ENCODE peak calls at places on chromosomes 13 and 19, in six cellular contexts. G, V, N, I, K and Y are unnamed samples.

GRCh38 chr19:48246101-48246500 is 9.6 kb downstream of the CARD8 start:
- DNase-seq in G (no peak), V (no peak), N (no peak), I (no peak), K (no peak), Y (no peak)

GRCh38 chr19:1647664-1648155 is 4.7 kb downstream of the TCF3 start:
- DNase-seq in G (no peak), V (no peak), N (no peak), I (no peak), K (no peak), Y (no peak)

GRCh38 chr13:111115841-111116500 is 861 bp downstream of the ARHGEF7 start:
- DNase-seq in G (no peak), V (peak), N (no peak), I (no peak), K (peak), Y (no peak)

GRCh38 chr13:26186995-26187394 is 35.1 kb downstream of the RNF6 start:
- DNase-seq in G (no peak), V (peak), N (no peak), I (no peak), K (no peak), Y (no peak)

GRCh38 chr13:36858285-36858684 is 39.3 kb downstream of the RFXAP start:
- DNase-seq in G (peak), V (peak), N (peak), I (no peak), K (peak), Y (peak)

GRCh38 chr13:18954254-18954653 is 227.4 kb downstream of the TUBA3C start:
- DNase-seq in G (no peak), V (no peak), N (no peak), I (no peak), K (no peak), Y (no peak)

GRCh38 chr13:22944378-22944777 is 236.4 kb upstream of the SGCG start:
- DNase-seq in G (no peak), V (no peak), N (no peak), I (no peak), K (no peak), Y (no peak)

GRCh38 chr19:38952395-38953165 is 21.8 kb downstream of the MRPS12 start:
- DNase-seq in G (peak), V (no peak), N (peak), I (no peak), K (no peak), Y (peak)

GRCh38 chr13:113548778-113549621 is 35.6 kb upstream of the TFDP1 start:
- DNase-seq in G (no peak), V (no peak), N (no peak), I (no peak), K (no peak), Y (no peak)

GRCh38 chr13:36475468-36475867 is 43.2 kb downstream of the CCNA1 start:
- DNase-seq in G (peak), V (peak), N (peak), I (no peak), K (no peak), Y (no peak)

GRCh38 chr13:66424417-66424816 is 805.7 kb downstream of the PCDH9 start:
- DNase-seq in G (no peak), V (peak), N (no peak), I (no peak), K (peak), Y (no peak)

GRCh38 chr19:4571305-4571917 is 11.9 kb upstream of the SEMA6B start:
- DNase-seq in G (no peak), V (no peak), N (no peak), I (no peak), K (no peak), Y (no peak)

GRCh38 chr13:97723655-97724054 is 229.8 kb upstream of the IPO5 start:
- DNase-seq in G (no peak), V (no peak), N (no peak), I (no peak), K (no peak), Y (no peak)

GRCh38 chr19:46080561-46080960 is 39.8 kb upstream of the IGFL4 start:
- DNase-seq in G (peak), V (peak), N (no peak), I (no peak), K (peak), Y (no peak)

GRCh38 chr13:91058066-91058465 is 289.4 kb upstream of the MIR17HG start:
- DNase-seq in G (peak), V (peak), N (no peak), I (no peak), K (no peak), Y (no peak)

GRCh38 chr13:21020176-21020575 is 41.2 kb downstream of the LATS2 start:
- DNase-seq in G (no peak), V (no peak), N (no peak), I (no peak), K (no peak), Y (no peak)

GRCh38 chr13:46648166-46648607 is 95.2 kb downstream of the LRCH1 start:
- DNase-seq in G (peak), V (peak), N (no peak), I (no peak), K (peak), Y (no peak)

GRCh38 chr13:32113564-32113963 is 82.0 kb downstream of the FRY start:
- DNase-seq in G (no peak), V (no peak), N (peak), I (no peak), K (no peak), Y (no peak)

GRCh38 chr19:45809643-45810159 is 5.4 kb downstream of the RSPH6A start:
- DNase-seq in G (peak), V (peak), N (no peak), I (no peak), K (peak), Y (no peak)

GRCh38 chr19:40163541-40164129 is 27.6 kb upstream of the MAP3K10 start:
- DNase-seq in G (no peak), V (no peak), N (no peak), I (no peak), K (no peak), Y (no peak)

GRCh38 chr19:33406521-33407139 is 33.1 kb downstream of the CEBPG start:
- DNase-seq in G (peak), V (peak), N (peak), I (no peak), K (peak), Y (peak)

GRCh38 chr19:1758231-1758577 is 4.9 kb downstream of the ONECUT3 start:
- DNase-seq in G (no peak), V (no peak), N (no peak), I (no peak), K (no peak), Y (no peak)

GRCh38 chr19:19315444-19315843 is 4.9 kb downstream of the SUGP1 start:
- DNase-seq in G (no peak), V (no peak), N (no peak), I (no peak), K (no peak), Y (no peak)

GRCh38 chr19:4014541-4015491 is 7.3 kb downstream of the PIAS4 start:
- DNase-seq in G (no peak), V (no peak), N (no peak), I (no peak), K (no peak), Y (no peak)

GRCh38 chr19:4909172-4909896 is at the start of gene UHRF1:
- DNase-seq in G (peak), V (no peak), N (peak), I (no peak), K (no peak), Y (no peak)

GRCh38 chr13:44052843-44053607 is 173.3 kb downstream of the LACC1 start:
- DNase-seq in G (no peak), V (peak), N (no peak), I (no peak), K (peak), Y (no peak)

GRCh38 chr19:58325623-58326022 is 1.2 kb upstream of the ZSCAN22 start:
- DNase-seq in G (no peak), V (no peak), N (no peak), I (no peak), K (no peak), Y (no peak)

GRCh38 chr13:106499905-106500304 is 35.6 kb downstream of the EFNB2 start:
- DNase-seq in G (no peak), V (no peak), N (peak), I (no peak), K (no peak), Y (no peak)

GRCh38 chr13:48908381-48909087 is 67.2 kb upstream of the FNDC3A start:
- DNase-seq in G (peak), V (peak), N (no peak), I (no peak), K (peak), Y (no peak)

GRCh38 chr13:29551214-29551613 is 44.3 kb downstream of the SLC7A1 start:
- DNase-seq in G (no peak), V (no peak), N (no peak), I (no peak), K (no peak), Y (no peak)

GRCh38 chr13:74015137-74015536 is 119.1 kb downstream of the KLF12 start:
- DNase-seq in G (no peak), V (peak), N (no peak), I (no peak), K (no peak), Y (no peak)

GRCh38 chr13:99978781-99979452 is 2.7 kb upstream of the ZIC2 start:
- DNase-seq in G (no peak), V (no peak), N (no peak), I (no peak), K (no peak), Y (no peak)

GRCh38 chr13:36369268-36370107 is 23.3 kb upstream of the SPART start:
- DNase-seq in G (no peak), V (peak), N (no peak), I (no peak), K (peak), Y (no peak)

GRCh38 chr19:35025969-35026368 is 4.3 kb upstream of the SCN1B start:
- DNase-seq in G (no peak), V (no peak), N (no peak), I (no peak), K (no peak), Y (no peak)

GRCh38 chr19:18131841-18132596 is 20.9 kb upstream of the PIK3R2 start:
- DNase-seq in G (no peak), V (no peak), N (no peak), I (no peak), K (no peak), Y (no peak)

GRCh38 chr13:45931211-45931610 is 79.7 kb upstream of the SIAH3 start:
- DNase-seq in G (no peak), V (no peak), N (no peak), I (no peak), K (no peak), Y (no peak)

GRCh38 chr19:42323852-42324654 is 1.4 kb upstream of the MEGF8 start:
- DNase-seq in G (no peak), V (no peak), N (peak), I (no peak), K (no peak), Y (no peak)
- H3K4me3 ChIP-seq in G (peak), V (no peak), N (peak), I (peak), K (no peak), Y (no peak)

GRCh38 chr13:102586615-102587014 is 10.2 kb upstream of the TPP2 start:
- DNase-seq in G (no peak), V (no peak), N (no peak), I (no peak), K (no peak), Y (no peak)
- TF ChIP-seq CTCF in G (no peak), V (no peak), N (no peak), I (no peak), K (no peak), Y (no peak)

DNA sequence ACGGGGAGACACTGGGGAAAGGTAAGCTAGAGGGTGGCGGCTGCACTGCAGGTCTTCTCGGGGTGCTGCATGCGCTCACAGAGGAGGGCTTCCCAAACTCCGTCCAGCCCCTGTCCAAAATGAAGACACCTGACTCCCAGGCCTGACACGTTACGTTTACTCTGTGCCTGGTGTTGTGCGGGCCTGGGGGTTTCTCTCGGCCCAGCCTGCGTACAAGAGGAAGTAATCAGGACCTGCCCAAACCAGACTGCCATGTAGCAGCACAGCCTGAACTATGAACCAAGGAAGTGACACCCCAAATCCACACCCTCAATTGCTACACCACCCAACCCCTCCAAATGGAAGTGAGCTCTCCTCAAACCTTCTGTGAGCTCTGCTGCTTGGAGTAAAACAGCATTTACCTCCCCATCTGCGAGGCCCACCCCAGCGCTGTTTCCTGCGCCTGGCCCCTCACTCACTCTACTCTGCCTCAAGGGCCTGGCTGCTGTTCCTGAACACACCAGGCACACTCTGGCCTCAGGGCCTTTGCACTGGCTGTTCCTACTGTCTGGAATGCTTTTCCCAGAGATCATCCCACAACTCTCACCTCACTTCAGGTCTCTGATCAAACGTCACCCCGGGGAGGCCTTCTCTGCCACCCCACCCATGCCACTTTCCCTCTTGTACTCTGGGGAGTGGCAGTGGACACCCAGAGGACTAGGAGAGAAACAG is 3.0 kb downstream of the HSPBP1 start:
- DNase-seq in G (no peak), V (no peak), N (peak), I (no peak), K (no peak), Y (no peak)
- H3K4me3 ChIP-seq in G (no peak), V (no peak), N (no peak), I (no peak), K (no peak), Y (no peak)

DNA sequence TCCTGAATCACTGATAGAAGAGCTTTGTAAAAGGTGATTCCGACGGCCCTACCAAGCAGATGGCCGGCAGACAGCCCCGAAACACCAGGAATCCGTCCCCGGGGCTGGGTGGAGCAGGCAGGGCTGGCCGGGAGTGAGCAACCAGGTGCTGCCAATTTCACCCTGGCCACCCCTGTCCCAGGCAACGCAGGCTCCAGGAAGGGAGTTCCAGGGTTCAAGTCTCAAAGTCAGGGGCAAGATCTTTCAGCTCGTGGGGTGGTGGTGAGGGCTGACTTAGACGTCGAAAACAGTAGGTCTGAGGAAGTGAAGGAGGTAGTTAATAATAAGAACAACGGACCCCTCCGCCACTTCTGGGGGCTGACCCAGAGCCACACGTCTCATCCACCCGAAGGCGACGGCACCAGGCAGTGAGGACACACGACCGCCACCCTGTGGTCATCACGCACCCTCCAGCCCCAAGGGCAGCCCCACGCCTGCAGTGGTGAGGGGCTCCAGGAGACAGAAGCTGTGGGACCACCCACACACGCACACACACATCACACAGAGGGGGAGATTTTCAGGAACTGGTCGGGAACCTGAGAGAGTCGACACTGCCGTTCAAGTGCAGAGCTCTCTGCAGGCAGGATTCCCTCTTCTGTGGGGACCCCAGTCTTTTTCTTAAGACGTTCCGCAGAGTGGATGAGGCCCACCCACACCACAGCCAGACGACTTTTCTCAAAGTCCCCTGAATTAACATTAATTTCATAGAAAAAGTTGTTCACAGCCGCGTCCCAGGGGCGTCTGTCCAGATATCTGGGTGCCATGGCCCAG is 67.2 kb downstream of the SPACA7 start:
- DNase-seq in G (no peak), V (no peak), N (no peak), I (no peak), K (no peak), Y (no peak)
- TF ChIP-seq CTCF in G (no peak), V (peak), N (peak), I (no peak), K (peak), Y (peak)

GRCh38 chr19:16293133-16294085 is 31.2 kb upstream of the KLF2 start:
- DNase-seq in G (peak), V (peak), N (peak), I (peak), K (peak), Y (no peak)
- H3K4me3 ChIP-seq in G (peak), V (peak), N (no peak), I (peak), K (peak), Y (no peak)

DNA sequence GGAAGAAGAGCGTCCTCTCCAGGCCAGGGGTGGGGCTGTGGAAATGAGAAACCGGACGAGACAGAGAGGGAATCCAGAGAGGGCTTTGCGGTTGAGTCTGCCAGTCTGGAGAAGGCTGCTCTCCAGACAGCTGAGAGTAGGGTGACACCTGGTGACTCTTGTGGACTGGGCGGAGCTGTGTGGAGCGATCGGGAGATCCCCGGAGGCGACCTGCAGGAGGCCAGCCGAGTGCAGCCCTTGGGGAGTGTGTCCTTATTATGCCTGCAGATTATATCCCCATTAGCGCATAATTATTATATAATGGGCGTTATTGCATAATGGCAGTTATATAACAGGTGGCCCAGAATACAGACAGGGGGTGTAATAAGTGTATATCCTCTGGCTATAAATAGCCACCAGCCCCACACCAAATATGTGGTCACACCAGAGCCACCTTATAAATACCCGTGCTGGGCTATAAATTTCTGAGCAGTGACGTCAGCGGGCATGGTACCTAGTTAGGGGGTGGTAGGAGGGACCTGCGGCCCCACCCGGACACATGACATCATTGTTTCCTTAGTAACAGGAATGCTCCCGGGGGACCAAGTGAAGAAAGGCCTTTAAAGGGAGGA is 41.2 kb downstream of the NFIX start:
- DNase-seq in G (peak), V (no peak), N (no peak), I (peak), K (peak), Y (no peak)
- TF ChIP-seq CTCF in G (no peak), V (no peak), N (no peak), I (peak), K (peak), Y (peak)

GRCh38 chr13:40799508-40799907 is 10.1 kb downstream of the SLC25A15 start:
- DNase-seq in G (no peak), V (no peak), N (no peak), I (no peak), K (no peak), Y (no peak)

GRCh38 chr13:40800559-40800958 is 11.1 kb downstream of the SLC25A15 start:
- DNase-seq in G (no peak), V (no peak), N (no peak), I (no peak), K (no peak), Y (no peak)

GRCh38 chr13:40796649-40797048 is 7.2 kb downstream of the SLC25A15 start:
- DNase-seq in G (no peak), V (no peak), N (no peak), I (no peak), K (no peak), Y (no peak)

GRCh38 chr13:40801255-40802217 is 12.1 kb downstream of the SLC25A15 start:
- DNase-seq in G (no peak), V (no peak), N (no peak), I (no peak), K (no peak), Y (no peak)

DNA sequence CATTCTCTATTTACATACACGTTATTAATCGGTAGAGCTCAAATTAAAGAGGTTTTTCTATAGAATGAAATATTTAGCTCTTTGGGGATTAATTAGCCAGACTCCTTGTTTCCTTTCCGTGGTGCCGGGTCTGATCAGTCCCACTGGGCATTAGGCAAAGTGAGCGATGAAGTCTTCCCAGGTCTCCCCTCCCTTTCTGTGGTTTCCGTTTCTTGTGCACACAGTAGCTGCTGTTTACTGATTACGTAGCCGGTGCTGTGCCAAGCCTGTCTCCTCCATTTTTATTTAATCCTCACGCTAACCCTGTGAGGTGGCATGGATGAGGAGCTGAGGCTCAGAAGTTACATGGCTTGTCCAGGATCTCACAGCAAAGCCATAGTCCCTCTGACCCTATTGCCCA is 9.0 kb downstream of the SLC25A15 start:
- DNase-seq in G (no peak), V (no peak), N (peak), I (no peak), K (no peak), Y (no peak)
- H3K4me3 ChIP-seq in G (no peak), V (no peak), N (no peak), I (no peak), K (no peak), Y (no peak)